ENCODE peak calls at places on chromosomes 11 and 22, in eight cellular contexts. X is mammary epithelial cell; O is stomach; K is body of pancreas; C is fibroblast of lung; L is lower lobe of right lung; J is CD8-positive, alpha-beta T cell; G is prostate gland. A is an unnamed sample.

GRCh38 chr11:80371931-80372330 is 931.1 kb upstream of the TENM4 start:
- DNase-seq in X (no peak), O (no peak), K (no peak), C (no peak), L (no peak), J (no peak), G (no peak), A (no peak)

GRCh38 chr11:125305346-125305745 is 140.8 kb downstream of the PKNOX2 start:
- DNase-seq in X (no peak), O (no peak), K (no peak), C (no peak), L (no peak), J (no peak), G (no peak), A (no peak)

GRCh38 chr11:66188580-66188979 is 79.9 kb upstream of the RAB1B start:
- DNase-seq in X (peak; percentile 44), O (no peak), K (no peak), C (peak; percentile 74), L (no peak), J (no peak), G (no peak), A (no peak)

GRCh38 chr11:44007746-44008501 is 39.9 kb upstream of the ACCSL start:
- DNase-seq in X (no peak), O (no peak), K (no peak), C (no peak), L (no peak), J (no peak), G (no peak), A (no peak)

GRCh38 chr11:32489464-32489863 is 54.1 kb upstream of the WT1 start:
- DNase-seq in X (no peak), O (no peak), K (no peak), C (no peak), L (no peak), J (no peak), G (no peak), A (no peak)

GRCh38 chr11:19013181-19013857 is 47.2 kb downstream of the MRGPRX2 start:
- DNase-seq in X (peak; percentile 11), O (no peak), K (no peak), C (no peak), L (no peak), J (no peak), G (no peak), A (no peak)

GRCh38 chr11:11569936-11570491 is 51.8 kb downstream of the GALNT18 start:
- DNase-seq in X (peak; percentile 62), O (peak; percentile 48), K (peak; percentile 37), C (peak; percentile 15), L (peak; percentile 62), J (no peak), G (peak; percentile 42), A (peak; percentile 40)

GRCh38 chr11:69546735-69547370 is 65.4 kb downstream of the LINC01488 start:
- DNase-seq in X (no peak), O (no peak), K (no peak), C (no peak), L (peak; percentile 17), J (no peak), G (no peak), A (no peak)

GRCh38 chr11:97614571-97614970 is 1224.8 kb downstream of the JRKL start:
- DNase-seq in X (no peak), O (no peak), K (no peak), C (peak; percentile 68), L (no peak), J (no peak), G (no peak), A (no peak)

GRCh38 chr22:44981857-44982256 is 27.9 kb downstream of the PHF21B start:
- DNase-seq in X (no peak), O (no peak), K (no peak), C (no peak), L (no peak), J (no peak), G (no peak), A (no peak)

GRCh38 chr11:63592975-63593395 is 21.2 kb downstream of the PLAAT3 start:
- DNase-seq in X (no peak), O (no peak), K (no peak), C (peak; percentile 23), L (no peak), J (no peak), G (no peak), A (no peak)

GRCh38 chr11:133844217-133844616 is 1.1 kb downstream of the SPATA19 start:
- DNase-seq in X (no peak), O (no peak), K (no peak), C (no peak), L (no peak), J (no peak), G (no peak), A (no peak)

GRCh38 chr11:21552910-21553309 is 640.0 kb upstream of the ANO5 start:
- DNase-seq in X (peak; percentile 38), O (no peak), K (no peak), C (no peak), L (no peak), J (no peak), G (no peak), A (no peak)

GRCh38 chr11:73236879-73237278 is 18.8 kb downstream of the P2RY2 start:
- DNase-seq in X (peak; percentile 48), O (peak; percentile 61), K (no peak), C (peak; percentile 19), L (peak; percentile 70), J (no peak), G (no peak), A (peak; percentile 64)
- H3K4me1 ChIP-seq in X (peaks cover 43% of the 10 kb centered on the region), O (no peaks in the 10 kb centered on the region), K (no peaks in the 10 kb centered on the region), C (peaks cover 6% of the 10 kb centered on the region), L (peaks cover 13% of the 10 kb centered on the region), J (no peaks in the 10 kb centered on the region), G (no peaks in the 10 kb centered on the region), A (peaks cover 81% of the 10 kb centered on the region)

GRCh38 chr22:37690901-37691504 is 4.9 kb downstream of the NOL12 start:
- DNase-seq in X (peak; percentile 90), O (no peak), K (no peak), C (no peak), L (no peak), J (no peak), G (peak; percentile 54), A (peak; percentile 34)

GRCh38 chr22:37692627-37693285 is 4.1 kb upstream of the TRIOBP start:
- DNase-seq in X (no peak), O (no peak), K (no peak), C (no peak), L (no peak), J (no peak), G (no peak), A (no peak)

GRCh38 chr22:37697540-37697835 is 640 bp downstream of the TRIOBP start:
- DNase-seq in X (no peak), O (no peak), K (no peak), C (no peak), L (no peak), J (no peak), G (no peak), A (no peak)

GRCh38 chr22:37701121-37701786 is 4.4 kb downstream of the TRIOBP start:
- DNase-seq in X (no peak), O (peak; percentile 55), K (no peak), C (no peak), L (no peak), J (no peak), G (no peak), A (no peak)

GRCh38 chr22:37696657-37697539 is at the start of gene TRIOBP:
- DNase-seq in X (peak; percentile 68), O (peak; percentile 96), K (peak; percentile 96), C (peak; percentile 91), L (peak; percentile 97), J (peak; percentile 94), G (peak; percentile 90), A (peak; percentile 89)
- TF ChIP-seq CTCF in X (peak; percentile 46), O (peak; percentile 41), K (peak; percentile 54), C (peak; percentile 57), L (peak; percentile 50), J (peak; percentile 46), G (no peak), A (peak; percentile 21)

GRCh38 chr22:19774628-19775027 is 14.1 kb downstream of the TBX1 start:
- DNase-seq in X (no peak), O (no peak), K (no peak), C (no peak), L (no peak), J (no peak), G (no peak), A (no peak)

GRCh38 chr22:19770349-19771220 is 10.0 kb downstream of the TBX1 start:
- DNase-seq in X (no peak), O (no peak), K (no peak), C (no peak), L (no peak), J (no peak), G (no peak), A (no peak)

GRCh38 chr22:19773470-19774040 is 13.0 kb downstream of the TBX1 start:
- DNase-seq in X (no peak), O (no peak), K (no peak), C (no peak), L (no peak), J (no peak), G (no peak), A (no peak)

GRCh38 chr22:19772673-19773469 is 12.3 kb downstream of the TBX1 start:
- DNase-seq in X (no peak), O (peak; percentile 51), K (no peak), C (no peak), L (peak; percentile 48), J (no peak), G (no peak), A (no peak)

DNA sequence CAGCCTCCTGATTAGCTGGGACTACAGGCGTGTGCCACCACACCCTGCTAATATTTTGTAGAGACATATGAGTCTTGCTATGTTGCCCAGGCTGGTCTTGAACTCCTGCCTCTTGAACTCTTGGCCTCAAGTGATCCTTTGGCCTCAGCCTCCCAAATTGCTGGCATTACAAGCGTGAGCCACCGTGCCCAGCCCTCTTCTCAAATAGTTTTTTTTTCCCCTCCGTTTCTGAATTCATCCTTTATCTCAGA is 11.8 kb downstream of the TBX1 start:
- DNase-seq in X (no peak), O (no peak), K (no peak), C (no peak), L (no peak), J (no peak), G (no peak), A (no peak)
- H3K27me3 ChIP-seq in X (no peaks in the 10 kb centered on the region), O (peaks cover 12% of the 10 kb centered on the region), K (no peaks in the 10 kb centered on the region), C (peaks cover 26% of the 10 kb centered on the region), L (peaks cover 74% of the 10 kb centered on the region), J (peaks cover 28% of the 10 kb centered on the region), G (no peaks in the 10 kb centered on the region), A (peaks cover 11% of the 10 kb centered on the region)

DNA sequence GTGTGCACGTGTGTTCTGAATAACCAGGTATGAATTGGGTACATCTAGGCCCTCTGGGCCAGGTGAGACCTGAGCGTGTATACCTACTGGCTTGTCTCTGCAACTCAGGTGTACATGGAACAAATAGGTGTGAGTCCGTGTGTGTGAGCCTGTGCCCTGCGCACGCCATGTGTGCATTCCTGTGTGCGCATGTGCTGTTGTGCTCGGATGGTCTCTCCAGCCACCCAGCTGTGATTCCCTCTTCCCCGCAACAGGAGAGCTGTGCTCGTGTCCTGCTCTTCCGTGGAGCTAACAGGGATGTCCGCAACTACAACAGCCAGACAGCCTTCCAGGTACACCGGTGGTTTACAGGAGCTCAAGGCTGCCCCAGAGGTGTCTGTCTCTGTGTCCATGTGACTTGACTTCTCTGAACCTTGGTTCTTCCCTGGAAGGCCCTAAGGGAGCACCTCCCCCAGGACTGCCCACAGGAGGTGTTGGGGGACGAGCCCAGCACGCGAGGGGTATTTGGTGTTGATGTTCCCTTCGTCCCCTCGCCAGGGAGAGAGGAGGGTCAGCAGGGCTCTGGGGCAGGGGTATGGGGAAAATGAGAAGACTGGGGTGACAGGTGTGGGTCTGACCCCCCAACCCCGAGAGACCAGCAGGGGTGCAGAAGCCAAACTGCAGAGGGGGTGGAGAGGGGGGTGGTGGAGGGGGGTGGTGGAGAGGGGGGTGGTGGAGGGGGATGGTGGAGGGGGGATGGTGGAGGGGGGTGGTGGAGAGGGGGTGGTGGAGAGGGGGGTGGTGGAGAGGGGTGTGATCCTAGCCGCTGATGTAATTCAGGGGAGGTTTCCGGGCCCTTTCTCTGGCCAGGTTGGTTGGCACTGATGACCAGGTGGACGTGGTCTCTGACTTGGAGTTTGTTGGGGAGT is 10.7 kb downstream of the SHANK3 start:
- DNase-seq in X (no peak), O (peak; percentile 16), K (no peak), C (no peak), L (no peak), J (no peak), G (no peak), A (no peak)
- H3K4me1 ChIP-seq in X (peaks cover 10% of the 10 kb centered on the region), O (no peaks in the 10 kb centered on the region), K (no peaks in the 10 kb centered on the region), C (no peaks in the 10 kb centered on the region), L (peaks cover 9% of the 10 kb centered on the region), J (no peaks in the 10 kb centered on the region), G (no peaks in the 10 kb centered on the region), A (no peaks in the 10 kb centered on the region)